ENCODE peak calls at places on chromosome 20, in seven cellular contexts. P is AG10803, X is astrocyte of the spinal cord, Z is tibial nerve, T is kidney epithelial cell, G is cardiac muscle cell, Y is IMR-90. I is an unnamed sample.

GRCh38 chr20:8128291-8129046 is 3.6 kb upstream of the PLCB1 start:
- DNase-seq in P (no peak), X (no peak), Z (no peak), T (no peak), G (no peak), Y (no peak), I (no peak)

GRCh38 chr20:55544638-55545037 is 460.7 kb downstream of the CBLN4 start:
- DNase-seq in P (no peak), X (no peak), Z (no peak), T (no peak), G (no peak), Y (no peak), I (no peak)

GRCh38 chr20:57464642-57465211 is 60.2 kb downstream of the CTCFL start:
- DNase-seq in P (no peak), X (no peak), Z (no peak), T (no peak), G (no peak), Y (no peak), I (peak; percentile 83)

GRCh38 chr20:17491488-17491887 is 39.7 kb downstream of the BFSP1 start:
- DNase-seq in P (no peak), X (no peak), Z (no peak), T (no peak), G (no peak), Y (no peak), I (no peak)

GRCh38 chr20:43916073-43916874 is 1.6 kb downstream of the TOX2 start:
- DNase-seq in P (peak; percentile 36), X (peak; percentile 25), Z (no peak), T (no peak), G (no peak), Y (no peak), I (no peak)

GRCh38 chr20:58401123-58401639 is 12.2 kb downstream of the VAPB start:
- DNase-seq in P (no peak), X (no peak), Z (no peak), T (no peak), G (no peak), Y (no peak), I (no peak)

GRCh38 chr20:39269031-39269461 is 306.9 kb downstream of the DHX35 start:
- DNase-seq in P (peak; percentile 5), X (peak; percentile 5), Z (peak; percentile 30), T (no peak), G (peak; percentile 65), Y (peak; percentile 3), I (peak; percentile 81)

GRCh38 chr20:15708984-15709598 is 864.2 kb downstream of the KIF16B start:
- DNase-seq in P (no peak), X (no peak), Z (no peak), T (no peak), G (peak; percentile 47), Y (no peak), I (peak; percentile 29)

GRCh38 chr20:44646023-44646640 is 5.4 kb downstream of the ADA start:
- DNase-seq in P (no peak), X (peak; percentile 75), Z (no peak), T (no peak), G (no peak), Y (peak; percentile 80), I (no peak)

GRCh38 chr20:22214296-22214695 is 370.1 kb downstream of the FOXA2 start:
- DNase-seq in P (no peak), X (no peak), Z (no peak), T (no peak), G (no peak), Y (no peak), I (no peak)

GRCh38 chr20:40686434-40686882 is 2.6 kb downstream of the MAFB start:
- DNase-seq in P (peak; percentile 24), X (no peak), Z (no peak), T (no peak), G (no peak), Y (no peak), I (no peak)

GRCh38 chr20:42364446-42364845 is 746.3 kb upstream of the CHD6 start:
- DNase-seq in P (no peak), X (no peak), Z (no peak), T (no peak), G (no peak), Y (no peak), I (no peak)

GRCh38 chr20:29873946-29874345 is 1383.5 kb upstream of the DEFB115 start:
- DNase-seq in P (peak; percentile 51), X (peak; percentile 70), Z (no peak), T (no peak), G (peak; percentile 23), Y (peak; percentile 22), I (peak; percentile 57)
- H3K4me3 ChIP-seq in P (peak overlapping the region; percentile 54), X (peak overlapping the region; percentile 42), Z (no peak overlapping the region), T (peak overlapping the region; percentile 36), G (no peak overlapping the region), Y (peak overlapping the region; percentile 50), I (no peak overlapping the region)

DNA sequence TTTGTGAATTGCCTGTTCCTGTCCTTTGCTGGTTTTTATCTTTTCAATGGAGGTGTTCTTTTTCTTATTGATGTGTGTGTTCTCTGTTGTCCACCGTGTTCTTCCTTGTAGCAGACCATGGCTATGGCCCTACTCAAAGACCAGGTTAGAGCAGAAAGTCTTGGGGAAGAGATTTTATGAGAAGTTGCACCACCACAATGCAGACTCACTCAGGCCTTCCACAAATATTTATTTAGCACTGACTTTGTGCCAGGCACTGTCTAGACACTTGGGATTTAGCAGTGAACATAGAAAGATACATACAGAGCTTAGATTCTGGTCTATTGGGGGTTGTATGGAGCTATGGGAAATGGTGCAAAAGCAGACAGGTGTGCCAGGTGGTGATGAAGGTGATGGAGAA is 98.8 kb downstream of the DTD1 start:
- DNase-seq in P (no peak), X (no peak), Z (no peak), T (no peak), G (no peak), Y (peak; percentile 10), I (no peak)
- TF ChIP-seq CTCF in P (no peak), X (no peak), Z (no peak), T (no peak), G (no peak), Y (no peak), I (no peak)

GRCh38 chr20:10637062-10637559 is 36.7 kb downstream of the JAG1 start:
- DNase-seq in P (peak; percentile 65), X (peak; percentile 60), Z (no peak), T (no peak), G (no peak), Y (peak; percentile 77), I (peak; percentile 82)
- H3K4me3 ChIP-seq in P (no peak overlapping the region), X (no peak overlapping the region), Z (no peak overlapping the region), T (no peak overlapping the region), G (no peak overlapping the region), Y (no peak overlapping the region), I (no peak overlapping the region)

DNA sequence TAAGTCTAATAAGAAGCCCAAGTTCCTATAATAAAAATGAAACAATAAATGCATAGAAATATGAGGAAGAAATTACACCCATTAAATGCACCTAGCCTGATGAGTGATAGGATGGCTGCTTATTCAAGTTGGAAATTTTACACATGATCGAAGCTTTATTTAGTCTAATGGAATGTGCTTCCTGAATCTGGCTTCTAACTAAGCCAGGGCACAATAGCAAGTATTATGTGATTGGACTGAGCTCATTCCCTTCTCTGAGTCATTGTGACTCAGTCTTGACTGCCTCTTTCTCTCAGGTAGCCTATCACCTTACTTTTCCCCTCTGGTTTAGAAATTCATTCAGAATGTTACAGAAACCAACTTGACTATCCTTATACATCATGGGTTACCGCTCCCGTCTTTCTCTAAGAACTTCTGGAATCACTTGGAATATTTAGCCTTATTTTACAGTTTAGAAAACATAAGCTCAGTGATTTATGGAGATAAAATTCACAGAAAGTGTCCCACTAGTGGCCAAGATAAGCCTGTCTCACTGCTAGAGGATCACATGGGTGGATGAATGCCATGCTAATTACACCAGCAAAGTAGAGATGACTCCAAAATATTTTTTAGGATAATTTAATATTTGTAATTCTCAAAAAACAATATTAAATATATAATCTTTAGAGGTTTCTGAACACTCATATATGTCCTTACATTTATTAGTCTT is 505.3 kb upstream of the JAG1 start:
- DNase-seq in P (peak; percentile 40), X (peak; percentile 78), Z (no peak), T (peak; percentile 94), G (no peak), Y (peak; percentile 88), I (no peak)
- TF ChIP-seq CTCF in P (no peak), X (no peak), Z (no peak), T (peak; percentile 25), G (no peak), Y (no peak), I (no peak)

I was measured in osteoblast.